ENCODE peak calls at places on chromosomes 6 and 20, in eight cellular contexts. R is A673, B is mesenchymal stem cell, N is heart right ventricle, T is aorta, S is HepG2, F is sigmoid colon, V is cardiac muscle cell. P is an unnamed sample. For H3K4me1, the result is how much of the 10 kb centered on the place peaks cover.

GRCh38 chr20:20212675-20213096 is 155.2 kb upstream of the INSM1 start:
- DNase-seq in B (no peak), S (no peak), T (no peak), V (no peak), F (no peak), N (peak), R (no peak), P (no peak)

GRCh38 chr20:873875-874607 is 40.5 kb downstream of the FAM110A start:
- DNase-seq in F (no peak), S (no peak), N (no peak), T (no peak), R (no peak), B (no peak), V (no peak), P (no peak)

GRCh38 chr20:59891581-59891980 is 41.9 kb downstream of the SYCP2 start:
- DNase-seq in R (no peak), V (no peak), S (no peak), T (no peak), B (no peak), N (no peak), F (no peak), P (no peak)

GRCh38 chr6:37985355-37985754 is 165.8 kb downstream of the ZFAND3 start:
- DNase-seq in B (no peak), N (no peak), F (no peak), T (no peak), R (no peak), S (no peak), V (no peak), P (no peak)

GRCh38 chr6:87731818-87732661 is 30.0 kb upstream of the AKIRIN2 start:
- DNase-seq in V (no peak), F (peak), S (peak), N (peak), T (peak), R (peak), B (peak), P (no peak)

GRCh38 chr6:33808781-33809180 is 5.0 kb upstream of the MLN start:
- DNase-seq in F (no peak), T (no peak), S (no peak), V (no peak), R (peak), B (no peak), N (no peak), P (no peak)

GRCh38 chr20:7155794-7156193 is 388.3 kb downstream of the BMP2 start:
- DNase-seq in B (no peak), S (no peak), F (no peak), N (no peak), R (no peak), T (no peak), V (no peak), P (no peak)

GRCh38 chr6:132853059-132853458 is 38.7 kb downstream of the RPS12 start:
- DNase-seq in T (no peak), F (no peak), V (no peak), B (no peak), R (no peak), S (no peak), N (no peak), P (no peak)

GRCh38 chr6:129206761-129207330 is 323.9 kb downstream of the LAMA2 start:
- DNase-seq in F (no peak), S (no peak), R (peak), N (no peak), T (no peak), B (no peak), V (no peak), P (no peak)

GRCh38 chr6:22349051-22349450 is 52.2 kb upstream of the PRL start:
- DNase-seq in R (no peak), F (no peak), N (no peak), B (no peak), T (no peak), S (no peak), V (no peak), P (no peak)

GRCh38 chr6:110101885-110102284 is 77.6 kb downstream of the WASF1 start:
- DNase-seq in V (no peak), F (no peak), T (no peak), N (no peak), S (no peak), R (no peak), B (no peak), P (no peak)

GRCh38 chr6:118876201-118876600 is 17.8 kb upstream of the ASF1A start:
- DNase-seq in V (no peak), R (no peak), T (no peak), F (no peak), B (peak), N (no peak), S (peak), P (no peak)

GRCh38 chr6:116762235-116762634 is 3.3 kb downstream of the FAM162B start:
- DNase-seq in R (no peak), T (no peak), F (no peak), B (no peak), N (no peak), S (no peak), V (no peak), P (no peak)

GRCh38 chr6:14874975-14875677 is 370.7 kb upstream of the JARID2 start:
- DNase-seq in S (no peak), N (no peak), F (no peak), V (no peak), T (no peak), B (no peak), R (no peak), P (no peak)

GRCh38 chr20:5090191-5090590 is 29.6 kb downstream of the PCNA start:
- DNase-seq in R (no peak), B (no peak), S (no peak), V (no peak), F (no peak), N (peak), T (no peak), P (no peak)

GRCh38 chr6:39243809-39244208 is 14.5 kb upstream of the KCNK5 start:
- DNase-seq in F (peak), T (peak), B (no peak), S (no peak), V (no peak), N (no peak), R (no peak), P (no peak)

GRCh38 chr6:29499704-29500103 is 11.9 kb upstream of the MAS1L start:
- DNase-seq in R (no peak), N (no peak), F (no peak), S (no peak), V (no peak), B (no peak), T (no peak), P (no peak)

GRCh38 chr20:14199111-14199510 is 138.3 kb downstream of the FLRT3 start:
- DNase-seq in V (peak), S (no peak), T (no peak), N (no peak), R (no peak), F (no peak), B (no peak), P (no peak)

GRCh38 chr20:20102859-20103258 is 50.5 kb downstream of the CFAP61 start:
- DNase-seq in F (no peak), S (no peak), R (no peak), V (peak), B (no peak), N (no peak), T (no peak), P (no peak)

GRCh38 chr6:21933351-21933750 is 339.8 kb downstream of the SOX4 start:
- DNase-seq in R (no peak), V (no peak), B (no peak), N (no peak), S (no peak), T (no peak), F (no peak), P (no peak)

GRCh38 chr6:55180258-55180657 is 5.9 kb downstream of the HCRTR2 start:
- DNase-seq in V (no peak), N (no peak), S (no peak), F (no peak), R (no peak), B (no peak), T (no peak), P (no peak)

GRCh38 chr6:81557811-81558210 is 194.7 kb downstream of the TENT5A start:
- DNase-seq in V (no peak), T (no peak), B (no peak), F (no peak), S (no peak), N (no peak), R (no peak), P (no peak)

GRCh38 chr6:106477790-106478189 is 117.3 kb downstream of the CRYBG1 start:
- DNase-seq in N (no peak), V (no peak), B (no peak), F (no peak), R (peak), T (no peak), S (no peak), P (no peak)

GRCh38 chr20:45368221-45368980 is 5.4 kb downstream of the SYS1 start:
- DNase-seq in S (no peak), F (no peak), R (no peak), T (no peak), N (no peak), V (no peak), B (no peak), P (no peak)

GRCh38 chr20:45366631-45367030 is 3.7 kb downstream of the SYS1 start:
- DNase-seq in S (no peak), N (no peak), V (no peak), R (no peak), B (no peak), F (peak), T (no peak), P (no peak)

GRCh38 chr20:45365444-45365970 is 2.6 kb downstream of the SYS1 start:
- DNase-seq in N (no peak), R (no peak), B (no peak), V (no peak), F (peak), T (no peak), S (no peak), P (no peak)

GRCh38 chr20:45366192-45366591 is 3.2 kb downstream of the SYS1 start:
- DNase-seq in V (no peak), R (no peak), F (no peak), T (no peak), N (no peak), B (no peak), S (no peak), P (no peak)

DNA sequence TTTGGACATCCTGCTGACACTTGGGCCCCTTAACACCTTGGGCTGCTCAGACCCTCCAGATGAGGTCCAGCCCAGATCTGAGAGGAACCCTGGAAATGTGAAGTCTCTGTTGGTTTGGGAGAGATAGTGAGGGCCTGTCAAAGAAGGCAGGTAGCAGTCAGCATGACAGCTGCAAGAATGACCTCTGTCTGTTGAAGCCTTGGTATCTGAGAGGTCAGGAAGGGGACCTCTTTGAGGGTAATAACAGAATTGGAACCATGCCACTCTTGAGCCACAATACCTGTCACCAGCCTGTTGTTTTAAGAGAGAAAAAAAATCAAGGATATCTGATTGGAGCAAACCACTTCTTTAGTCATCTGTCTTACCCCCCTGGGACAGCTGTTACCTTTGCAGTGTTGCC is 4.2 kb downstream of the SYS1 start:
- DNase-seq in N (no peak), R (no peak), F (no peak), T (no peak), S (no peak), B (no peak), V (no peak), P (no peak)
- H3K4me1 ChIP-seq in N (under half), R (under half), F (under half), T (under half), S (under half), B (under half), V (under half), P (under half)

GRCh38 chr20:62683136-62683535 is 25.5 kb upstream of the NTSR1 start:
- DNase-seq in B (no peak), T (no peak), N (no peak), F (no peak), R (no peak), S (no peak), V (no peak), P (no peak)
- H3K4me1 ChIP-seq in B (under half), T (under half), N (under half), F (under half), R (under half), S (under half), V (under half), P (under half)

GRCh38 chr20:38728911-38729642 is 4.8 kb downstream of the SLC32A1 start:
- DNase-seq in N (no peak), B (no peak), V (no peak), R (no peak), T (no peak), S (no peak), F (no peak), P (no peak)

GRCh38 chr20:38731738-38732113 is 7.4 kb downstream of the SLC32A1 start:
- DNase-seq in S (no peak), V (no peak), N (no peak), F (peak), T (no peak), B (no peak), R (no peak), P (no peak)

GRCh38 chr20:38730989-38731737 is 6.9 kb downstream of the SLC32A1 start:
- DNase-seq in F (peak), V (peak), S (peak), N (peak), B (peak), T (peak), R (peak), P (no peak)

GRCh38 chr20:38729767-38730166 is 5.5 kb downstream of the SLC32A1 start:
- DNase-seq in S (no peak), N (no peak), B (no peak), T (no peak), R (no peak), V (no peak), F (no peak), P (no peak)

DNA sequence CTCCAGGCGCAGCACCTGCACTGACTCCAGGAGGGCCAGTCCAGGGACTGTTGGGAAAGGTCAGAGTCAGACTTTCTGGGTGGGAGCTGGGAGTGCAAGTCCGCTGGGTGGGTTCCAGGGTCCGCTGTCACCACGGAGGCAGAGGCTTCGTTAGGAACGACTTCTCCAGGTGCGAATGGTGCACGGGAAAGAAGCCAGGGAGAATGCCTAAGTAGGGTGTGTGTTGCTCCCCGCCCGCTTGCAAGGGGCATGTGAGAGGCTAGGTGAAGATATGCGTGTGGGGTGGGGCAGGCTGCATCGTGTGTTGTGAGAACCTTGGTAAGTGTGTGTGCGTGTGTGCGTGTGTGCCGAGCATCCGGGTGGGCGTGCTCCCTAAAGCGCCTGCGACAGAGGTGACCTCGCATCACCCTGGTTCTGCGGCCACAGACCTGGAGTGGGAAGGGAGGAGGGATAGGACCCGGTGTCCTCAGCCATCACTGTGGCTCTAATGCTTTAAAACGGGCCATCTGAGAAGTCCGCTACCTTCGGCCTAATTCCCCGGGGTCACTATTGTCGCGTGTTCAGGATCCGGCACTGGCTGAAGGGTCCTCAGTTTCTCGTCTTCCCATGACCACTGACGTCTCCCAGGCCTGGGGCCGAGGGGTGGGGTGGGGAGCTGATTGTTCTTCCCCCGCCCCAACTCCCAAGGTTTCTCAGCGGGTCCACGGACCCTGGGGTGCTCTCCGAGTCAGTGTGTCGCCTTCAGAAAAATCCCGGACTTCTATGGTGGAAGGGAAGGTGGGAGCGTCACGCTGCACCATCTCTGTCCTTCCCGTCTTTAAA is 6.1 kb downstream of the SLC32A1 start:
- DNase-seq in F (no peak), N (no peak), B (no peak), R (no peak), V (no peak), T (no peak), S (no peak), P (no peak)
- H3K4me1 ChIP-seq in F (under half), N (under half), B (under half), R (under half), V (under half), T (under half), S (under half), P (under half)

GRCh38 chr20:62830821-62831220 is 14.0 kb downstream of the COL9A3 start:
- DNase-seq in N (no peak), S (no peak), R (no peak), T (peak), V (no peak), F (no peak), B (no peak), P (no peak)
- H3K4me1 ChIP-seq in N (under half), S (under half), R (under half), T (under half), V (under half), F (under half), B (under half), P (under half)

GRCh38 chr6:43762410-43762768 is 7.6 kb upstream of the VEGFA start:
- DNase-seq in T (no peak), N (no peak), S (no peak), V (no peak), R (no peak), B (no peak), F (peak), P (no peak)

GRCh38 chr6:43761666-43762409 is 8.2 kb upstream of the VEGFA start:
- DNase-seq in B (no peak), F (peak), R (no peak), S (no peak), N (no peak), T (peak), V (no peak), P (no peak)

GRCh38 chr6:43763812-43764522 is 6.0 kb upstream of the VEGFA start:
- DNase-seq in S (no peak), B (no peak), F (peak), N (no peak), R (no peak), V (no peak), T (peak), P (no peak)

GRCh38 chr6:43764767-43765166 is 5.2 kb upstream of the VEGFA start:
- DNase-seq in F (peak), S (no peak), B (no peak), T (peak), N (no peak), R (no peak), V (no peak), P (no peak)

DNA sequence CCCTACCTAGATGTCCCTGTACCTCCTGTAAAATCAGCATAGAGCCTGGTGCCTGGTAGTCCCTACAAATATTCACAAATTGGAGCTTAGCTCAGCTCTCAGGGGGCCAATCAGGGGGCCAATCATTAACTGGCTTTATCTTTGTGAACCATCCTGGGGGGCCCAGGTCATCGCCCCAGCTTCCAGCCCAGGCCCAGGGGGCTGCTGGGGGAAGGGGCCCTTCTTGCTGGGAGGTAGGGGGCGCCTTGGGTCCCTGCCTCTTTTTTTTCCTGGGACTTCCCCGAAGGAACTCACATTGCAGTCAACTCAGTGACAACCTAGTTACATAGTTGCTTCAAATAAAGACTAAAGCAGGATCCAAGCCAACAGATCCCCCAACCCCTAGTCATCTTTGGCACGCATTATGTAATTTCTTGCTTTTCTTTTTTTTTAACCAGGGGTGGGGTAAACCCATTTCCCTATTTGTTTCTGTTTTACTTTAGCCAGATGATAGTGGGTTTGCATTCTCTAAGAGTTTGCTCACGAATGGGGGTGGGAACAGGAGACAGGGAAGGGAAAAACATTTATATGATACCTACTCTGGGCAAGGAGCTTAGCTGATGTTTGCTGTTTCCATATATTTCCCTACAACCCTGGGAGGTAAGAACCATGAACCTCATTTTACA is 6.7 kb upstream of the VEGFA start:
- DNase-seq in T (peak), N (no peak), F (peak), B (peak), R (no peak), S (no peak), V (no peak), P (no peak)
- H3K4me1 ChIP-seq in T (under half), N (under half), F (under half), B (under half), R (under half), S (half or more), V (under half), P (under half)

DNA sequence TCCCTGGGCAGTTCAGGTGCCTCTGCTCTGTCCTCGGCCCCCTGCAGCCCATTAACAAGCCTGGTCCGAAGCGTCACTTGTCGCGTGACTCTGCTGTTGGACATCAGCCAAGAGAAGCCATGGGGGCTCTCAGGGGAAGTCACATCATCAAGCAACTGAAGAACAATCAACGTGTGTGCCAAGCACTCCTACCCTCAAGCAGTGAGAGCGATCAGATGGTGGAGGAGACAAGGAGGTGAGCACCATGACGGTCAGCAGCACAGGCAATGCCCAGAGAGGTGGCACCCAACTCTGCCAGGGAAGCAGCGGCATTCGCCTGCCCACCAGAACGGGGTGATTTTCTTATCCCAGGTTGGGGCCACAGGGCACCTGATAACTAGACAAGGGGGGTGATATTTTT is 132.7 kb downstream of the AGPAT4 start:
- DNase-seq in B (no peak), S (no peak), V (no peak), R (peak), N (no peak), T (peak), F (no peak), P (no peak)
- H3K4me1 ChIP-seq in B (under half), S (under half), V (under half), R (under half), N (under half), T (under half), F (under half), P (under half)

GRCh38 chr6:26129656-26130055 is 42.4 kb downstream of the HFE start:
- DNase-seq in B (no peak), V (no peak), R (no peak), F (no peak), S (no peak), T (no peak), N (no peak), P (no peak)
- H3K4me1 ChIP-seq in B (under half), V (under half), R (under half), F (under half), S (under half), T (under half), N (under half), P (under half)